ENCODE peak calls at places on chromosomes 1 and 21, in seven cellular contexts. W, P, O, Z, X, V and I are unnamed samples.

GRCh38 chr1:205172729-205173366 is 38.7 kb downstream of the DSTYK start:
- DNase-seq in W (peak), P (no peak), O (no peak), Z (no peak), X (peak), V (no peak), I (no peak)

GRCh38 chr1:184387069-184387870 is 441 bp downstream of the C1orf21 start:
- DNase-seq in W (peak), P (peak), O (no peak), Z (no peak), X (peak), V (peak), I (no peak)

GRCh38 chr1:8122477-8123407 is 96.6 kb upstream of the ERRFI1 start:
- DNase-seq in W (peak), P (peak), O (no peak), Z (no peak), X (peak), V (no peak), I (no peak)

GRCh38 chr1:147292012-147292411 is 49.5 kb downstream of the CHD1L start:
- DNase-seq in W (peak), P (no peak), O (no peak), Z (no peak), X (peak), V (no peak), I (no peak)

GRCh38 chr1:40637617-40638016 is 27.9 kb downstream of the RIMS3 start:
- DNase-seq in W (no peak), P (no peak), O (no peak), Z (no peak), X (no peak), V (no peak), I (no peak)

GRCh38 chr21:44791993-44792392 is 9.6 kb downstream of the UBE2G2 start:
- DNase-seq in W (no peak), P (no peak), O (no peak), Z (no peak), X (no peak), V (no peak), I (no peak)

GRCh38 chr1:16905112-16905855 is 9.5 kb downstream of the RNU1-2 start:
- DNase-seq in W (no peak), P (no peak), O (peak), Z (no peak), X (peak), V (no peak), I (peak)

GRCh38 chr1:63703661-63704060 is 70.2 kb upstream of the ROR1 start:
- DNase-seq in W (no peak), P (no peak), O (peak), Z (no peak), X (no peak), V (no peak), I (no peak)

GRCh38 chr21:34878940-34879339 is 170.2 kb downstream of the RUNX1 start:
- DNase-seq in W (no peak), P (no peak), O (no peak), Z (no peak), X (no peak), V (no peak), I (no peak)